ENCODE peak calls at places on chromosomes 13 and 19, in eight cellular contexts. Q is AG04449, Z is GM23338, E is kidney, F is dorsolateral prefrontal cortex, U is BE2C, D is NB4, G is gastrocnemius medialis. Y is an unnamed sample.

GRCh38 chr19:29395712-29396414 is 129.9 kb upstream of the VSTM2B start:
- DNase-seq in D (no peak), F (no peak), Z (no peak), U (no peak), Q (no peak), E (no peak), G (no peak), Y (no peak)

GRCh38 chr19:3178973-3179738 is 587 bp downstream of the S1PR4 start:
- DNase-seq in Q (no peak), G (no peak), D (peak), Z (no peak), U (no peak), F (no peak), E (peak), Y (no peak)

GRCh38 chr19:54905908-54906511 is at the start of gene NCR1:
- DNase-seq in G (no peak), Q (no peak), Z (peak), U (no peak), D (peak), F (no peak), E (peak), Y (no peak)

GRCh38 chr13:90696254-90696653 is 651.2 kb upstream of the MIR17HG start:
- DNase-seq in G (no peak), U (no peak), D (no peak), E (no peak), F (no peak), Z (no peak), Q (no peak), Y (peak)

GRCh38 chr13:25874907-25875306 is 176.9 kb downstream of the SHISA2 start:
- DNase-seq in G (no peak), D (peak), E (no peak), U (no peak), F (no peak), Z (no peak), Q (no peak), Y (no peak)

GRCh38 chr13:85828094-85828684 is 29.0 kb upstream of the SLITRK6 start:
- DNase-seq in U (no peak), Q (no peak), D (peak), F (no peak), E (no peak), G (no peak), Z (peak), Y (peak)

GRCh38 chr19:8302734-8303133 is 5.4 kb downstream of the CD320 start:
- DNase-seq in Q (no peak), G (no peak), F (no peak), U (no peak), D (peak), Z (no peak), E (no peak), Y (no peak)

GRCh38 chr13:51912091-51912490 is 50.3 kb downstream of the CCDC70 start:
- DNase-seq in D (no peak), F (peak), Z (no peak), E (no peak), U (no peak), Q (no peak), G (no peak), Y (no peak)

GRCh38 chr13:79548886-79549285 is 67.9 kb downstream of the NDFIP2 start:
- DNase-seq in E (no peak), Z (no peak), F (no peak), Q (no peak), D (no peak), U (no peak), G (no peak), Y (peak)

GRCh38 chr19:7366701-7367420 is 18.1 kb downstream of the ARHGEF18 start:
- DNase-seq in U (no peak), E (peak), F (no peak), G (no peak), D (peak), Z (peak), Q (no peak), Y (no peak)

GRCh38 chr13:65808061-65808460 is 1422.1 kb downstream of the PCDH9 start:
- DNase-seq in Z (no peak), Q (no peak), D (no peak), U (no peak), G (no peak), F (no peak), E (no peak), Y (no peak)

GRCh38 chr13:23339225-23339624 is 94.3 kb downstream of the SACS start:
- DNase-seq in U (no peak), D (no peak), G (no peak), Z (no peak), Q (no peak), F (no peak), E (no peak), Y (no peak)

DNA sequence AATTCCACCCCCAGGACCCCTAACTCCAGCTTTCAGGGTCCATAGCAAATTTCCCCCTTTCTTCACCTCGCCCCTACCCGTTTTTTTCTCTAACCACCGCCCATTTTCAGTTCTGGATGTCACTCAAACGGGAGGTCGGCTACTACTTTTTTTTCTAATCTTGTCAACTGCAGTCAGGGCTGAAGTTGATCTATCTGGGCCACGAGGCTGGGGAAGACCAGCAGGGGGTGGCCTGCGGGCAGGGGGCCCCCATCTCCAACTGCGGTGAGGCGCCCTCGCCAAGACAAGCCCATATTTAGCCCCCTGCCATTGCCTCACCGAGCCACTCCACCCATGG is 748 bp downstream of the LHFPL6 start:
- DNase-seq in F (no peak), Q (no peak), E (no peak), D (peak), G (no peak), Z (no peak), U (no peak), Y (no peak)
- TF ChIP-seq CTCF in F (no peak), Q (no peak), E (no peak), D (peak), G (no peak), Z (no peak), U (no peak), Y (no peak)

DNA sequence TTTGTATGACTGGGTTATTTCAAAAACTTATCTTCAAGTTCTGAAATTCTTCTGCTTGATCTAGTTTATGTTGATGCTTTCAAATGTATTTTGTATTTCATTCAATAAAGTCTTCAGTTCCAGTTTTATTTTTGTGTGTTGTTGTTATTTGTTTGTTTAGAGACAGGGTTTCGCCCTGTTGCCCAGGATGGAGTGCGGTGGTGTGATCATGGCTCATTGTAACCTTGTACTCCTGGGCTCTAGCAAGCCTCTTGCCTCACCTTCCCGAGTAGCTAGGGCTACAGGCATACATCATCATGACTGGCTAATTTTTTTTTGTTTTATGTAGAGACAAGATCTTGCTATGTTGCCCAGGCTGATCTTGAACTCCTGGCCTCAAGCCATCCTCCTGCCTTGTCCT is 40.3 kb upstream of the ARHGEF7 start:
- DNase-seq in G (no peak), U (no peak), F (no peak), Q (no peak), Z (no peak), E (no peak), D (no peak), Y (no peak)
- H3K4me3 ChIP-seq in G (no peak), U (no peak), F (no peak), Q (no peak), Z (no peak), E (no peak), D (no peak), Y (no peak)

DNA sequence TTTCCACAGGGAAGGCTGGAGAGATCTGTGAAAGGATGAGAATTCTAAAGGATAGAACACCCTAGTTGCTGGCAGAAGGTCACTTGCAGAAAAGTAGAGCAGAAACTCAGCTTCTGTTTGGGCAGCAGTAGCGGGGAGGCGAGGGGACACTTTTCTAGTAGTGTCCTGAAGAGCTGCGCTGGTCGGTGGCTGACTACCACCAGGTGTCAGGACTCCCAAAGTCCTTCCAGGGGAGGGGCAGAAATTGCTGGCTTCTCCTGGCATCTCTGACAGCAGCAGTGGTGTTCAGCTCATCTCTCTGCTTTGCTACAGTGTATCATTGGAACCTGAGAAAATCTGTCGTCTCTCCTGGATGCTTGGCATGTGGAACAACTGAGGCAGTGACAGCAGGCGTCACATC is 120.9 kb downstream of the ZDHHC20 start:
- DNase-seq in D (no peak), E (no peak), Q (no peak), G (no peak), U (no peak), Z (peak), F (no peak), Y (no peak)
- TF ChIP-seq CTCF in D (no peak), E (no peak), Q (no peak), G (no peak), U (no peak), Z (peak), F (no peak), Y (peak)

DNA sequence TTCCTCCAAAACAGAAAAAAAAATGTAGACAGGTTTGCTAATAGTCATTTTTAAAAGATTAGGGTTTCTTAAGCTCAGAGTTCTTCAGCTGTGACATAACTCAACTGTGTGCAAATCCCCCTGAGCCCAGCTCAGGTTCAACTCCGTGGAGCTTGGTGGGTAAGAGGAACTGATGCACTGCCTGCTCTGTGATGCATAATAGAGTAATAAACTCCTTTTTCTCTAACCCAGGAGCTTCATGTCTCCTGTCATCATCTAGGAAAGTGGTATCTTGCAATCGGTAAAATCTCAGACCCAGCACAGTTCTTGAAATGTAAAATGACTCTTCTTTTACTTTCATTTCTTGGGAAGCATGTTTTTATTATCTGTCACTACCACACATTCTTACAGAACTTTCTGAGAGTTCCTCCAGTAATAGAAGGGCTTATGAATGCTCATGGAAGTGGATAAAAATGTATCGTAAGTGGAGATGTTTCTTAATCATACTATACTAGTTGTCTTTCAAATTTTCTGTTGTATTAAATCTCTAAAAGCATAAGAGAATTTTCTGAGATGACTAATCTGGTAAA is 123.8 kb upstream of the PCDH9 start:
- DNase-seq in D (no peak), Z (no peak), F (no peak), E (no peak), U (no peak), G (no peak), Q (no peak), Y (no peak)
- H3K4me3 ChIP-seq in D (no peak), Z (no peak), F (no peak), E (no peak), U (no peak), G (no peak), Q (no peak), Y (no peak)

GRCh38 chr19:48639483-48640375 is 2.5 kb upstream of the DBP start:
- DNase-seq in F (no peak), Z (peak), U (no peak), D (peak), Q (no peak), G (no peak), E (peak), Y (no peak)

GRCh38 chr19:48638831-48639381 is 1.7 kb upstream of the DBP start:
- DNase-seq in G (peak), U (peak), E (peak), Z (peak), Q (no peak), F (no peak), D (peak), Y (no peak)

GRCh38 chr19:48636859-48637448 is at the start of gene DBP:
- DNase-seq in G (peak), Z (peak), E (peak), U (peak), F (no peak), Q (no peak), D (no peak), Y (no peak)

GRCh38 chr19:48637449-48637947 is 319 bp upstream of the DBP start:
- DNase-seq in D (peak), Q (peak), Z (peak), G (peak), U (peak), E (peak), F (peak), Y (peak)

DNA sequence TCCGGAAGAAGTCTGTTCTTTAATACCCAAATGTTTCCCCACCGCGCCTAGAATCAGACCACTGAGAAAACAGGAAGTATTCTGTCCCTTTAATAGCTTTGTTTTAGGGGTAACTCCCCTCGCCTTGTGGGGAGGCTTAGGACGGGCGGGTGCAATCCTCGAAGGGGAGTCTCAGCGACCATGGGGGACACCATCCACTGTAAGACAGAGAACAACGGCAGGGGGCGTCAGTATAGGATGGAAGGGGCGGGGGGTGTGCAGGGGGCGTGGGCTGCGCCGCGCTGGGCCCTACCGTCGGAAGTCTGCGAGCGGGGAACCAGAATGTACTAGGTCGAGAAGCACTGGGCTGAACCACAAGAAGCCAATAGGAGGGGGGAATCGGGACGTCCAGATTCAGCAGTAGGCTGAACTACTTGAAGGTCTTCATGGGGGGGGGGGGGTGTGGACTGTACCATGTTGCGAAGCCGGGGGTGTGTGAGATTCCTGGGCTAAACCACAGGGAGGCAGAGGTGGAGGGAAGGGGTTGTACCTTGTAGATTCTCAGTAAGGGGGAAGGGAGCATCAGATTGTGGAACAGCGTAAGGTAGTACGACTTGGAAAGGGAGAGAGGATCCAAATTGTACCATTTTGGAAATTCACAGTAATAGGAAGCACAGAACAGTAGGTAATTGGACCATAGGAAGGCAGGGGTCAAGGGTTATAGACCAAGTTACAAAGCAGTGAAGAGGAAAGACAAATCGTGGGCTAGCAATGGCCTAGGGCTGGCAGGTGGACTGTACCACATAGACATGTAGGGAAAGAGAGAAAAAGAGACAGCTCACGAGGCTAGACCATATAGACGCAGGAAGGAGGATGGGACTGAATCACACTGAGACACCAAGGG is 1.0 kb upstream of the DBP start:
- DNase-seq in U (peak), F (peak), D (peak), E (peak), Z (peak), Q (peak), G (peak), Y (peak)
- TF ChIP-seq CTCF in U (peak), F (no peak), D (peak), E (no peak), Z (peak), Q (peak), G (no peak), Y (no peak)

GRCh38 chr13:49829715-49830114 is 37.2 kb upstream of the KPNA3 start:
- DNase-seq in E (no peak), F (no peak), U (no peak), G (no peak), Z (no peak), Q (no peak), D (no peak), Y (no peak)
- H3K4me3 ChIP-seq in E (no peak), F (no peak), U (no peak), G (no peak), Z (no peak), Q (no peak), D (no peak), Y (no peak)

GRCh38 chr19:1068111-1069001 is 1.4 kb downstream of the ARHGAP45 start:
- DNase-seq in E (peak), Z (no peak), Q (no peak), F (no peak), D (peak), U (no peak), G (no peak), Y (no peak)

GRCh38 chr19:1070931-1071791 is 4.2 kb downstream of the ARHGAP45 start:
- DNase-seq in F (no peak), Z (peak), Q (no peak), G (no peak), U (no peak), D (no peak), E (peak), Y (no peak)

GRCh38 chr19:1069009-1069779 is 2.2 kb downstream of the ARHGAP45 start:
- DNase-seq in Z (no peak), G (peak), E (peak), D (peak), Q (no peak), F (no peak), U (no peak), Y (no peak)

GRCh38 chr19:1072371-1073015 is 5.5 kb downstream of the ARHGAP45 start:
- DNase-seq in E (no peak), Q (no peak), G (no peak), Z (no peak), F (no peak), U (no peak), D (no peak), Y (no peak)

DNA sequence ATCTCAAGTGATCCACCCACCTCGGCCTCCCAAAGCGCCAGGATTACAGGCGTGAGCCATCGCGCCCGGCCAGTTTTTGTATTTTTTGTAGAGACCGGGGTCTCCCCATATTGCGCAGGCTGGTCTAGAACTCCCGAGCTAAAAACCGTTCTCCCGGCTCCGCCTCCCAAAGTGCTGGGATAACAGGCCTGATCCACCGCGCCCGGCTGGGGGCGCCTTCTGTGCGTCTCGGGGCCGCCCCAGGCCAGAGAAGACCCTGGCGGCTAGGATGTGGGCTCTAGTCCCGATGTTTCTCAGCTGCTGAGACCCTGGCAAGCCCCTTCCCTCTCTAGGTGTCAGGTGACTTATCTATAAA is 3.6 kb downstream of the ARHGAP45 start:
- DNase-seq in F (no peak), U (no peak), E (no peak), D (no peak), Q (no peak), G (no peak), Z (peak), Y (no peak)
- TF ChIP-seq CTCF in F (no peak), U (no peak), E (no peak), D (no peak), Q (peak), G (no peak), Z (peak), Y (no peak)

DNA sequence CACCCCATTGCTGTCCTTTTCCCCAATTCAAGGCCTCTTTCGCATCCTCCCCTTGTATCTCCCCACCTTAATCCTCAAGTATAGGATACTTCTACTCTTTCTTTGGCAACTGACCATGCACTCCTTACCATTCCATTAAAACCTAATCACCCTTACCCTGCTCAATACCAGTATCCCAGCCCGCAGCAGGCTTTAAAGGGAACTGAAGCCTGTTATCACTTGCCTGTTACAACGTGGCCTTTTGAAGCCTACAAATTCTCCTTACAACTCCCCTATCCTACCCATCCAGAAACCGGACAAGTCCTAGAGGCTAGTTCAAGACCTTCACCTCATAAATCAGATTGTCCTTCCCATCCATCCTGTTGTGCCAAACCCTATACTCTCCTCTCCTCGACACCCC is 16.2 kb upstream of the OR10H1 start:
- DNase-seq in Q (no peak), E (no peak), U (no peak), G (no peak), Z (no peak), F (no peak), D (no peak), Y (no peak)
- H3K4me3 ChIP-seq in Q (no peak), E (no peak), U (no peak), G (no peak), Z (no peak), F (no peak), D (no peak), Y (no peak)

GRCh38 chr19:17389957-17390664 is 3.9 kb downstream of the CCDC194 start:
- DNase-seq in E (no peak), Z (peak), D (no peak), F (no peak), U (no peak), Q (no peak), G (no peak), Y (no peak)
- TF ChIP-seq CTCF in E (no peak), Z (peak), D (no peak), F (no peak), U (peak), Q (peak), G (no peak), Y (peak)